ENCODE peak calls at places on chromosome 16, in nine cellular contexts. One of them, this sample, is unnamed.

GRCh38 chr16:52450906-52451305 is 96.0 kb downstream of the TOX3 start:
- DNase-seq in nucleus accumbens: no peak
- DNase-seq in GM12891: no peak
- DNase-seq in GM10248: no peak
- DNase-seq in NCI-H2081: no peak
- DNase-seq in left cardiac atrium: no peak
- DNase-seq in sciatic nerve: no peak
- DNase-seq in amygdala: no peak
- DNase-seq in DMS153: no peak
- DNase-seq in this sample: no peak

GRCh38 chr16:72123426-72123825 is 29.8 kb downstream of the DHX38 start:
- DNase-seq in NCI-H2081: no peak
- DNase-seq in GM12891: no peak
- DNase-seq in left cardiac atrium: no peak
- DNase-seq in amygdala: no peak
- DNase-seq in GM10248: no peak
- DNase-seq in sciatic nerve: no peak
- DNase-seq in nucleus accumbens: no peak
- DNase-seq in DMS153: no peak
- DNase-seq in this sample: no peak

GRCh38 chr16:24045641-24046040 is 209.9 kb downstream of the PRKCB start:
- DNase-seq in sciatic nerve: no peak
- DNase-seq in GM12891: no peak
- DNase-seq in nucleus accumbens: no peak
- DNase-seq in GM10248: no peak
- DNase-seq in NCI-H2081: peak
- DNase-seq in left cardiac atrium: no peak
- DNase-seq in amygdala: no peak
- DNase-seq in DMS153: peak
- DNase-seq in this sample: no peak

GRCh38 chr16:68367034-68367433 is 56.2 kb downstream of the PRMT7 start:
- DNase-seq in GM12891: no peak
- DNase-seq in GM10248: peak
- DNase-seq in NCI-H2081: peak
- DNase-seq in sciatic nerve: no peak
- DNase-seq in nucleus accumbens: no peak
- DNase-seq in amygdala: peak
- DNase-seq in left cardiac atrium: no peak
- DNase-seq in DMS153: no peak
- DNase-seq in this sample: peak

GRCh38 chr16:15415411-15416070 is 18.8 kb upstream of the BMERB1 start:
- DNase-seq in amygdala: no peak
- DNase-seq in NCI-H2081: no peak
- DNase-seq in sciatic nerve: no peak
- DNase-seq in GM10248: no peak
- DNase-seq in GM12891: no peak
- DNase-seq in nucleus accumbens: no peak
- DNase-seq in DMS153: no peak
- DNase-seq in left cardiac atrium: no peak
- DNase-seq in this sample: no peak

GRCh38 chr16:19701091-19701490 is 16.9 kb downstream of the KNOP1 start:
- DNase-seq in nucleus accumbens: no peak
- DNase-seq in NCI-H2081: no peak
- DNase-seq in DMS153: no peak
- DNase-seq in left cardiac atrium: no peak
- DNase-seq in sciatic nerve: no peak
- DNase-seq in GM12891: no peak
- DNase-seq in amygdala: no peak
- DNase-seq in GM10248: no peak
- DNase-seq in this sample: no peak

GRCh38 chr16:22071352-22071923 is 20.9 kb upstream of the VWA3A start:
- DNase-seq in sciatic nerve: no peak
- DNase-seq in GM12891: no peak
- DNase-seq in DMS153: no peak
- DNase-seq in nucleus accumbens: no peak
- DNase-seq in left cardiac atrium: no peak
- DNase-seq in NCI-H2081: no peak
- DNase-seq in GM10248: no peak
- DNase-seq in amygdala: no peak
- DNase-seq in this sample: no peak

GRCh38 chr16:85347213-85347591 is 234.9 kb upstream of the CIBAR2 start:
- DNase-seq in GM10248: no peak
- DNase-seq in amygdala: no peak
- DNase-seq in left cardiac atrium: no peak
- DNase-seq in DMS153: no peak
- DNase-seq in GM12891: no peak
- DNase-seq in NCI-H2081: no peak
- DNase-seq in sciatic nerve: no peak
- DNase-seq in nucleus accumbens: no peak
- DNase-seq in this sample: no peak

GRCh38 chr16:81703177-81704155 is 75.6 kb upstream of the PLCG2 start:
- DNase-seq in NCI-H2081: no peak
- DNase-seq in left cardiac atrium: no peak
- DNase-seq in amygdala: no peak
- DNase-seq in sciatic nerve: no peak
- DNase-seq in DMS153: no peak
- DNase-seq in GM10248: no peak
- DNase-seq in GM12891: no peak
- DNase-seq in nucleus accumbens: no peak
- DNase-seq in this sample: no peak

GRCh38 chr16:88128556-88128955 is 177.3 kb downstream of the BANP start:
- DNase-seq in amygdala: no peak
- DNase-seq in nucleus accumbens: no peak
- DNase-seq in sciatic nerve: no peak
- DNase-seq in GM10248: peak
- DNase-seq in GM12891: no peak
- DNase-seq in DMS153: no peak
- DNase-seq in NCI-H2081: no peak
- DNase-seq in left cardiac atrium: no peak
- DNase-seq in this sample: no peak

GRCh38 chr16:2963611-2964415 is at the start of gene KREMEN2:
- DNase-seq in NCI-H2081: peak
- DNase-seq in nucleus accumbens: no peak
- DNase-seq in DMS153: peak
- DNase-seq in sciatic nerve: no peak
- DNase-seq in GM12891: no peak
- DNase-seq in GM10248: peak
- DNase-seq in left cardiac atrium: no peak
- DNase-seq in amygdala: no peak
- DNase-seq in this sample: no peak

GRCh38 chr16:68338326-68339119 is 27.7 kb downstream of the PRMT7 start:
- DNase-seq in DMS153: no peak
- DNase-seq in GM12891: no peak
- DNase-seq in sciatic nerve: no peak
- DNase-seq in amygdala: no peak
- DNase-seq in nucleus accumbens: no peak
- DNase-seq in NCI-H2081: no peak
- DNase-seq in GM10248: no peak
- DNase-seq in left cardiac atrium: no peak
- DNase-seq in this sample: no peak

GRCh38 chr16:20933589-20933988 is 33.0 kb downstream of the LYRM1 start:
- DNase-seq in nucleus accumbens: no peak
- DNase-seq in left cardiac atrium: no peak
- DNase-seq in sciatic nerve: no peak
- DNase-seq in amygdala: no peak
- DNase-seq in DMS153: no peak
- DNase-seq in NCI-H2081: no peak
- DNase-seq in GM10248: no peak
- DNase-seq in GM12891: no peak
- DNase-seq in this sample: no peak

GRCh38 chr16:90008708-90009145 is 10.5 kb downstream of the DBNDD1 start:
- DNase-seq in sciatic nerve: no peak
- DNase-seq in left cardiac atrium: no peak
- DNase-seq in NCI-H2081: no peak
- DNase-seq in GM12891: peak
- DNase-seq in amygdala: no peak
- DNase-seq in GM10248: peak
- DNase-seq in nucleus accumbens: no peak
- DNase-seq in DMS153: no peak
- DNase-seq in this sample: no peak

GRCh38 chr16:86038923-86039310 is 140.0 kb downstream of the IRF8 start:
- DNase-seq in amygdala: no peak
- DNase-seq in DMS153: no peak
- DNase-seq in sciatic nerve: no peak
- DNase-seq in nucleus accumbens: no peak
- DNase-seq in NCI-H2081: no peak
- DNase-seq in left cardiac atrium: peak
- DNase-seq in GM10248: no peak
- DNase-seq in GM12891: no peak
- DNase-seq in this sample: no peak

GRCh38 chr16:4010225-4011158 is 105.8 kb downstream of the ADCY9 start:
- DNase-seq in amygdala: no peak
- DNase-seq in sciatic nerve: no peak
- DNase-seq in GM12891: no peak
- DNase-seq in DMS153: no peak
- DNase-seq in NCI-H2081: no peak
- DNase-seq in nucleus accumbens: no peak
- DNase-seq in left cardiac atrium: no peak
- DNase-seq in GM10248: no peak
- DNase-seq in this sample: no peak

GRCh38 chr16:6837722-6838121 is 494.9 kb upstream of the RBFOX1 start:
- DNase-seq in nucleus accumbens: no peak
- DNase-seq in GM10248: no peak
- DNase-seq in GM12891: no peak
- DNase-seq in NCI-H2081: no peak
- DNase-seq in amygdala: no peak
- DNase-seq in DMS153: no peak
- DNase-seq in left cardiac atrium: no peak
- DNase-seq in sciatic nerve: no peak
- DNase-seq in this sample: no peak

GRCh38 chr16:65314246-65315003 is 192.6 kb upstream of the CDH11 start:
- DNase-seq in nucleus accumbens: no peak
- DNase-seq in left cardiac atrium: no peak
- DNase-seq in GM12891: no peak
- DNase-seq in NCI-H2081: no peak
- DNase-seq in GM10248: no peak
- DNase-seq in DMS153: no peak
- DNase-seq in amygdala: no peak
- DNase-seq in sciatic nerve: no peak
- DNase-seq in this sample: no peak

GRCh38 chr16:69324013-69324531 is 6.3 kb downstream of the PDF start:
- DNase-seq in left cardiac atrium: peak
- DNase-seq in amygdala: peak
- DNase-seq in GM12891: no peak
- DNase-seq in DMS153: no peak
- DNase-seq in GM10248: no peak
- DNase-seq in sciatic nerve: peak
- DNase-seq in nucleus accumbens: no peak
- DNase-seq in NCI-H2081: no peak
- DNase-seq in this sample: no peak

GRCh38 chr16:89599451-89599858 is 14.0 kb upstream of the DPEP1 start:
- DNase-seq in left cardiac atrium: no peak
- DNase-seq in GM12891: peak
- DNase-seq in GM10248: peak
- DNase-seq in amygdala: no peak
- DNase-seq in NCI-H2081: no peak
- DNase-seq in nucleus accumbens: no peak
- DNase-seq in sciatic nerve: no peak
- DNase-seq in DMS153: peak
- DNase-seq in this sample: no peak

GRCh38 chr16:81600275-81600674 is 155.7 kb downstream of the CMIP start:
- DNase-seq in left cardiac atrium: no peak
- DNase-seq in GM12891: no peak
- DNase-seq in NCI-H2081: no peak
- DNase-seq in sciatic nerve: no peak
- DNase-seq in DMS153: no peak
- DNase-seq in GM10248: no peak
- DNase-seq in nucleus accumbens: no peak
- DNase-seq in amygdala: no peak
- DNase-seq in this sample: no peak

GRCh38 chr16:52729731-52730130 is 182.8 kb upstream of the TOX3 start:
- DNase-seq in NCI-H2081: no peak
- DNase-seq in amygdala: no peak
- DNase-seq in nucleus accumbens: no peak
- DNase-seq in GM10248: no peak
- DNase-seq in sciatic nerve: no peak
- DNase-seq in GM12891: no peak
- DNase-seq in DMS153: no peak
- DNase-seq in left cardiac atrium: no peak
- DNase-seq in this sample: no peak

GRCh38 chr16:1088295-1089170 is 7.5 kb downstream of the C1QTNF8 start:
- DNase-seq in GM12891: no peak
- DNase-seq in NCI-H2081: no peak
- DNase-seq in DMS153: peak
- DNase-seq in GM10248: no peak
- DNase-seq in nucleus accumbens: no peak
- DNase-seq in amygdala: no peak
- DNase-seq in left cardiac atrium: no peak
- DNase-seq in sciatic nerve: no peak
- DNase-seq in this sample: no peak

GRCh38 chr16:19879241-19879792 is 5.3 kb downstream of the GPRC5B start:
- DNase-seq in sciatic nerve: no peak
- DNase-seq in amygdala: peak
- DNase-seq in DMS153: peak
- DNase-seq in GM12891: no peak
- DNase-seq in GM10248: no peak
- DNase-seq in left cardiac atrium: peak
- DNase-seq in nucleus accumbens: peak
- DNase-seq in NCI-H2081: peak
- DNase-seq in this sample: peak

GRCh38 chr16:82945420-82946096 is 318.8 kb downstream of the CDH13 start:
- DNase-seq in amygdala: no peak
- DNase-seq in left cardiac atrium: no peak
- DNase-seq in GM10248: no peak
- DNase-seq in GM12891: no peak
- DNase-seq in DMS153: no peak
- DNase-seq in nucleus accumbens: no peak
- DNase-seq in NCI-H2081: no peak
- DNase-seq in sciatic nerve: no peak
- DNase-seq in this sample: no peak